ENCODE peak calls at places on chromosome 6, in six cellular contexts. U, Y, H, M, A and D are unnamed samples.

GRCh38 chr6:71080793-71081192 is 123.9 kb upstream of the B3GAT2 start:
- DNase-seq in U (no peak), Y (no peak), H (no peak), M (no peak), A (no peak), D (no peak)

GRCh38 chr6:141532211-141532610 is 600.5 kb upstream of the GJE1 start:
- DNase-seq in U (no peak), Y (no peak), H (no peak), M (no peak), A (no peak), D (no peak)

GRCh38 chr6:35085359-35086281 is 55.5 kb downstream of the TCP11 start:
- DNase-seq in U (no peak), Y (no peak), H (no peak), M (no peak), A (no peak), D (no peak)

GRCh38 chr6:85126448-85127178 is 323.3 kb upstream of the NT5E start:
- DNase-seq in U (peak; percentile 39), Y (no peak), H (peak; percentile 52), M (peak; percentile 75), A (peak; percentile 35), D (peak; percentile 55)

GRCh38 chr6:99613398-99613704 is 6.7 kb downstream of the PRDM13 start:
- DNase-seq in U (no peak), Y (no peak), H (no peak), M (no peak), A (peak; percentile 31), D (no peak)

GRCh38 chr6:45791600-45792168 is 224.0 kb downstream of the CLIC5 start:
- DNase-seq in U (no peak), Y (no peak), H (no peak), M (no peak), A (no peak), D (no peak)

GRCh38 chr6:44665683-44666082 is 278.2 kb downstream of the CDC5L start:
- DNase-seq in U (no peak), Y (no peak), H (no peak), M (no peak), A (no peak), D (no peak)

GRCh38 chr6:140485740-140486467 is 1111.5 kb upstream of the CITED2 start:
- DNase-seq in U (no peak), Y (peak; percentile 9), H (no peak), M (peak; percentile 13), A (peak; percentile 23), D (peak; percentile 79)

GRCh38 chr6:114312931-114313330 is 29.9 kb downstream of the HS3ST5 start:
- DNase-seq in U (no peak), Y (no peak), H (no peak), M (no peak), A (no peak), D (no peak)

GRCh38 chr6:21947751-21948386 is 349.0 kb downstream of the PRL start:
- DNase-seq in U (no peak), Y (no peak), H (no peak), M (peak; percentile 94), A (no peak), D (no peak)

GRCh38 chr6:4459032-4459431 is 317.2 kb upstream of the CDYL start:
- DNase-seq in U (no peak), Y (no peak), H (peak; percentile 35), M (peak; percentile 89), A (peak; percentile 21), D (peak; percentile 67)

GRCh38 chr6:107064579-107065065 is 36.6 kb downstream of the MTRES1 start:
- DNase-seq in U (no peak), Y (no peak), H (peak; percentile 13), M (peak; percentile 21), A (no peak), D (peak; percentile 81)

GRCh38 chr6:118660218-118660569 is 8.8 kb upstream of the CEP85L start:
- DNase-seq in U (peak; percentile 80), Y (no peak), H (no peak), M (peak; percentile 48), A (no peak), D (peak; percentile 27)

GRCh38 chr6:89564752-89565427 is 73.7 kb downstream of the LYRM2 start:
- DNase-seq in U (no peak), Y (no peak), H (peak; percentile 61), M (no peak), A (no peak), D (no peak)

GRCh38 chr6:96001891-96002575 is 13.7 kb upstream of the FUT9 start:
- DNase-seq in U (no peak), Y (no peak), H (no peak), M (no peak), A (no peak), D (no peak)

GRCh38 chr6:44022296-44022661 is 105.0 kb downstream of the MRPL14 start:
- DNase-seq in U (no peak), Y (no peak), H (no peak), M (peak; percentile 21), A (no peak), D (peak; percentile 51)

GRCh38 chr6:1004885-1005635 is 306.8 kb upstream of the FOXQ1 start:
- DNase-seq in U (no peak), Y (no peak), H (no peak), M (no peak), A (no peak), D (no peak)

GRCh38 chr6:137261393-137262154 is 42.4 kb upstream of the IFNGR1 start:
- DNase-seq in U (no peak), Y (peak; percentile 72), H (peak; percentile 82), M (peak; percentile 58), A (no peak), D (peak; percentile 75)

GRCh38 chr6:148212366-148212765 is 130.3 kb upstream of the SASH1 start:
- DNase-seq in U (no peak), Y (no peak), H (no peak), M (no peak), A (no peak), D (peak; percentile 7)

DNA sequence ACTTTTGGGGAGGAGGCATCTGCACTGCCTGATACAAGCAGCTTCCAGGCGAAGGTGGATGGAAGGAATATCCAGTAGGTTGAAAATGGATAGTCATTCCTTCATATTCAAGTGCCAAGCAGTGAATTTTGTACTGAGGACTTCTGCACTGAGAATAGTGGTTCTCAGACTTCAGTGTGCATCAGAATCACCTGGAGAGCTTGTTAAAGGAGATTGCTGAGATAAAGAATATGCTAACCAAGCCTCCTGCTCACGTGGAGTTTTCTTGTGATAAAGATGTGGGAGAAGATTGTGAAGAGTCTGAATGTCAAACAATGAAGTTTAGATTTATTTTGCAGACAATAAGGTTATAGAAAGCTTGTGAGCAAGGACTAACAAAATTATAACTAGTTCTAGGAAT is 97.8 kb downstream of the HFE start:
- DNase-seq in U (no peak), Y (no peak), H (no peak), M (no peak), A (no peak), D (no peak)
- TF ChIP-seq MYC in U (no peak), Y (no peak), H (no peak), M (no peak), A (no peak), D (no peak)

DNA sequence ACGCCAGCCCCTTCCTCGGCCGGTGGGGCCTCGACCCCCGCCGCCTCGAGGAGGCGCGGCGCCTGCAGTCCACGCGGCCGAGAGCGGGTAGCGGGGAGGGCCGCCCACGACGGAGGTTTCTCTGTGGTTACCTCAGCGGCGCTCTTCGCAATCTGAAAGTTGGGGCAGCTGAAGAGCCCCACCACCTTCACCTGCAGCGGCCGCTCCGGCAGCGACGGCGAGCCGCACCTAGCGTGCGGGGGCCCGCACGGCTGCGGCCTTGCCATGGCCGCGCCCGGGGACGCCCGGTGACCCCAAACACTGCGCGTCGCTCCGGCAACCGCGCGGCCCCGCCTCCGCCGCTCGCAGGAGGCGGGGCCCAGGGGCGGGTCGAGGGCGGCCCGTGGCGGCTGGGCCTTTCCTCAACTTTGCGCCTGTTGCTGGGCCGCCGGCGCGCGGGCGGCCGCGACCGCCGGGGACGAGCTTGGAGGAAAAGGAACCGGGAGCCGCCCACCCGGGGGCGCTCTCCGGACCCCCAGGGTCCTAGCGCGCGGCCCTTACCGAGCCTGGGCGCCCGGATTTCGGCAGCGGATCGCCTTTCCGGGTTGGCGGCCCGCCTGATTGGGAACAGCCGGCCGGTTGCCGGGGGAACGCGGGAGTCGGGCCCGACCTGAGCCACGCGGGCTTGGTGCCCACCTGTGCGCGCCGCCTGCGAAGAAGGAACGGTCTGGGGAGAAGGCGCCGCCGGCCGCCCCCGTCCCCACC is at the start of the genes PPIL6 and SMPD2:
- DNase-seq in U (peak; percentile 95), Y (no peak), H (peak; percentile 77), M (peak; percentile 86), A (peak; percentile 57), D (peak; percentile 94)
- TF ChIP-seq CTCF in U (peak; percentile 47), Y (peak; percentile 18), H (peak; percentile 59), M (peak; percentile 41), A (peak; percentile 27), D (peak; percentile 13)

DNA sequence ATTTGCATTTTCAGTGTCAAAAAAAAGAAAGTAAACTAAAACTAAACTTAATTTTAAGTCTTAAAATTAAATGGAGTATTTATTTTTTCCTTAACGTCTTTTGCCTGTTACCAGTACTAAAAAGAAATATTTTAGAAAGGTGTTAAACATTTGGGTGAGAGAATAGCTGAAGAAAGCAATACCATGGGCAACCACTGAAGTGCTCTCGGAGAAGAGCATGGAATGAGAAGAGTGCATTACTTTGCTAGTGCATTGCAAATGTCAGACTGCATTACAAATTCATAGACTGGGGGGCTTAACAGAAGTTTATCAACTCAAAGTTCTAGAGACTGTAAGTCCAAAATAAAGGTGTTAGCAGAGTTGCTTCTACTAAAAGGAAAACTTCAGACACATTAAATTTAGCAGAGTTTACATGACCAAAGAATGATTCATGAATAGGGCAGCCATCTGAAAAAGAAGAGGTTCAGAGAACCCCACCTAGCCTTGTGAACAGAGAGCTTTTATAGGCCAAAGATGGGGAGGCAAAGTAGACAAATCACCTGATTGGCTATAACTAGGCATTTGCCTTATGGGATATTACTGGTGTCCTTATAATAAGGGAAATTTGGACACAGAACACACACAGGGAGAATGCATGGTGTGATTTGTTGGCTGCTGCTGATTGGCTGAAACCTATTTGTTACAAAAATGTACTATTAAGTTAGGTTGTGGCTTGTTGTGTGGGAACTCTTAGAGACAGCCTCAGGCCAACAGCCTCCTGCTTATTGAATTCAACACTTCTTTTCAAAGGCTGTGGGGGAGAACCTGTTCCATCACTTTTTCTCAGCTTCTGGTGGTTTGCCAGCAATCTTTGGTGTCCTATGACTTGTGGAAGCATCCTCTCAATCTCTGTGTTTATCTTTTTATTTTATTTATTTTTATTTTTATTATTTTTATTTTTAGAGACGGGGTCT is 106.7 kb upstream of the RREB1 start:
- DNase-seq in U (no peak), Y (no peak), H (no peak), M (no peak), A (no peak), D (no peak)
- TF ChIP-seq MYC in U (no peak), Y (no peak), H (no peak), M (no peak), A (no peak), D (no peak)

DNA sequence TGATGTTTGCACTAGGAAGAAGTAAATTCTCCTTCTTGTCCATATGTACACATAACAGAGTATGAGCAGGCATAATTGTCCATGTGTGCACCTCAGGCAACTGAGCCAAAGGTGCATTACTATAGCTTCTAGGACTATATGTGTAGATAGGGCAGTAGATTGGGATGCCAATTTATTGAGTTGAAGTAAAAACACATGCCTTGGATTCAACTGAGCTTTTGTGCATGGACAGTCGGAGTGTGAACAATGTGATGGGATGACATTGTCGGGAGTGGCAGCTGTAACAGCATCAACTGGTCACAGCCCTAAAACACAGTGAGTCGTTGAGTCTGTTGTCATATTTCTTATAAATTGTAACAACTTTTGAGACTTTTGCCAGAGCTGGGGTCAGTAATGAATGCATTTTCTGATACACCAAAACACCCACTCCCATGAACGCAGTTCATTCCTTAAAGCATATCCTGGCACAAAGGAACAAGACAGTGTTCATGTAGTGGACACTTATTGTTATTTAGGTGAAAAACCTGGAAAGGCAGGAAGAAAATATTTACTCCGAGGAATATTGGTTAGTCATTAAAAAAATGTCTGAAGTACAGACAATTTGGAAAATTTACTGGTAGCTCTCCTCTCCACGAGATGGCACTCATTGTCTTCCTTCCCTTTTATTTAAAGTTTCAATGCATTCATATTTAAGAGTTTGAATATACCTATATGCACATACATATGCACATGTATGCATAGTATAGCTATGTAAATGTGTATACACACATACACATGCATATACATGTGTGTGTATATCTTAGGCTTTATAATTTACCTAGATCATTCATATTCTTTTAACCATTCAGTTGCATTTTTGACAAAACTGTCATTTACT is 302.0 kb upstream of the STXBP5 start:
- DNase-seq in U (no peak), Y (no peak), H (peak; percentile 10), M (peak; percentile 12), A (peak; percentile 5), D (peak; percentile 45)
- TF ChIP-seq CTCF in U (peak; percentile 90), Y (no peak), H (peak; percentile 61), M (peak; percentile 2), A (peak; percentile 76), D (no peak)